ENCODE peak calls at places on chromosome 2, in five cellular contexts. M is colonic mucosa, I is K562, X is IMR-90, V is SJSA1. W is an unnamed sample. For H3K4me1, the result is how much of the 10 kb centered on the place peaks cover.

GRCh38 chr2:60629801-60630385 is 76.4 kb upstream of the BCL11A start:
- DNase-seq in M (no peak), I (no peak), X (no peak), V (no peak), W (no peak)

GRCh38 chr2:226772389-226773179 is 27.0 kb downstream of the IRS1 start:
- DNase-seq in M (no peak), I (no peak), X (peak), V (no peak), W (no peak)

GRCh38 chr2:600542-601386 is 76.4 kb downstream of the TMEM18 start:
- DNase-seq in M (no peak), I (peak), X (no peak), V (no peak), W (no peak)

GRCh38 chr2:38296381-38296780 is 80.7 kb downstream of the ATL2 start:
- DNase-seq in M (no peak), I (no peak), X (no peak), V (no peak), W (no peak)

GRCh38 chr2:63614983-63615945 is 26.5 kb downstream of the MDH1 start:
- DNase-seq in M (no peak), I (no peak), X (peak), V (peak), W (peak)

GRCh38 chr2:171960570-171960969 is 38.3 kb downstream of the HAT1 start:
- DNase-seq in M (no peak), I (no peak), X (no peak), V (no peak), W (no peak)

GRCh38 chr2:37472959-37473358 is 128.5 kb downstream of the QPCT start:
- DNase-seq in M (no peak), I (no peak), X (peak), V (peak), W (no peak)

GRCh38 chr2:203623104-203623503 is 83.3 kb upstream of the CD28 start:
- DNase-seq in M (no peak), I (no peak), X (peak), V (no peak), W (no peak)

GRCh38 chr2:20219763-20220380 is 5.1 kb downstream of the SDC1 start:
- DNase-seq in M (no peak), I (no peak), X (no peak), V (no peak), W (no peak)

GRCh38 chr2:159684796-159685195 is 27.5 kb upstream of the MARCHF7 start:
- DNase-seq in M (no peak), I (no peak), X (peak), V (no peak), W (no peak)

GRCh38 chr2:179125404-179125803 is 75.5 kb upstream of the CCDC141 start:
- DNase-seq in M (no peak), I (no peak), X (no peak), V (no peak), W (no peak)

GRCh38 chr2:96180521-96180920 is 28.1 kb downstream of the STARD7 start:
- DNase-seq in M (no peak), I (no peak), X (no peak), V (no peak), W (no peak)

GRCh38 chr2:71064754-71065621 is 3.5 kb upstream of the NAGK start:
- DNase-seq in M (no peak), I (no peak), X (peak), V (no peak), W (no peak)

GRCh38 chr2:109098251-109098920 is 30.6 kb upstream of the SH3RF3 start:
- DNase-seq in M (no peak), I (no peak), X (peak), V (no peak), W (no peak)

GRCh38 chr2:174663572-174663971 is 66.0 kb upstream of the WIPF1 start:
- DNase-seq in M (no peak), I (no peak), X (no peak), V (peak), W (no peak)

GRCh38 chr2:239271471-239272255 is 129.2 kb downstream of the HDAC4 start:
- DNase-seq in M (peak), I (no peak), X (no peak), V (peak), W (no peak)

GRCh38 chr2:6919912-6920905 is 3.0 kb downstream of the RNF144A start:
- DNase-seq in M (no peak), I (no peak), X (no peak), V (peak), W (no peak)

GRCh38 chr2:133566967-133567645 is 1.2 kb downstream of the NCKAP5 start:
- DNase-seq in M (peak), I (no peak), X (peak), V (peak), W (no peak)

GRCh38 chr2:190859347-190860297 is 21.0 kb upstream of the GLS start:
- DNase-seq in M (no peak), I (no peak), X (peak), V (peak), W (no peak)

GRCh38 chr2:180656455-180656847 is 324.0 kb upstream of the UBE2E3 start:
- DNase-seq in M (no peak), I (no peak), X (peak), V (no peak), W (no peak)

GRCh38 chr2:108194409-108195132 is 45.2 kb upstream of the SULT1C3 start:
- DNase-seq in M (no peak), I (no peak), X (no peak), V (no peak), W (peak)

GRCh38 chr2:28567076-28567471 is 71.2 kb downstream of the PLB1 start:
- DNase-seq in M (no peak), I (no peak), X (no peak), V (no peak), W (no peak)

GRCh38 chr2:240256704-240257637 is 116.5 kb upstream of the OTOS start:
- DNase-seq in M (no peak), I (no peak), X (no peak), V (peak), W (no peak)

GRCh38 chr2:10079931-10080535 is at the start of gene CYS1:
- DNase-seq in M (no peak), I (peak), X (no peak), V (peak), W (no peak)

GRCh38 chr2:201157694-201158093 is 25.2 kb upstream of the CASP10 start:
- DNase-seq in M (peak), I (no peak), X (no peak), V (no peak), W (no peak)

GRCh38 chr2:133109772-133110171 is 439.8 kb upstream of the LYPD1 start:
- DNase-seq in M (no peak), I (no peak), X (peak), V (peak), W (no peak)

GRCh38 chr2:877747-878146 is 72.9 kb upstream of the SNTG2 start:
- DNase-seq in M (peak), I (no peak), X (no peak), V (peak), W (no peak)

GRCh38 chr2:228767196-228767595 is 503.9 kb downstream of the PID1 start:
- DNase-seq in M (no peak), I (no peak), X (peak), V (no peak), W (no peak)

GRCh38 chr2:183605440-183605839 is 481.2 kb downstream of the NUP35 start:
- DNase-seq in M (no peak), I (no peak), X (no peak), V (no peak), W (no peak)

GRCh38 chr2:12440731-12441130 is 276.0 kb upstream of the TRIB2 start:
- DNase-seq in M (no peak), I (no peak), X (no peak), V (no peak), W (no peak)

GRCh38 chr2:8488001-8488738 is 193.7 kb upstream of the ID2 start:
- DNase-seq in M (no peak), I (no peak), X (no peak), V (no peak), W (no peak)

GRCh38 chr2:45696708-45697107 is 45.2 kb downstream of the PRKCE start:
- DNase-seq in M (no peak), I (no peak), X (no peak), V (no peak), W (no peak)

GRCh38 chr2:85504434-85505261 is 34.3 kb upstream of the MAT2A start:
- DNase-seq in M (no peak), I (no peak), X (peak), V (peak), W (no peak)

GRCh38 chr2:235566931-235567495 is 73.2 kb downstream of the AGAP1 start:
- DNase-seq in M (no peak), I (no peak), X (no peak), V (no peak), W (no peak)
- H3K4me1 ChIP-seq in M (under half), I (under half), X (under half), V (under half), W (under half)

GRCh38 chr2:98771771-98772521 is 41.0 kb upstream of the MGAT4A start:
- DNase-seq in M (no peak), I (no peak), X (no peak), V (no peak), W (no peak)
- H3K4me1 ChIP-seq in M (under half), I (under half), X (under half), V (under half), W (under half)

GRCh38 chr2:223724831-223725230 is 112.6 kb downstream of the AP1S3 start:
- DNase-seq in M (no peak), I (no peak), X (peak), V (no peak), W (no peak)
- H3K4me1 ChIP-seq in M (under half), I (under half), X (under half), V (under half), W (under half)

DNA sequence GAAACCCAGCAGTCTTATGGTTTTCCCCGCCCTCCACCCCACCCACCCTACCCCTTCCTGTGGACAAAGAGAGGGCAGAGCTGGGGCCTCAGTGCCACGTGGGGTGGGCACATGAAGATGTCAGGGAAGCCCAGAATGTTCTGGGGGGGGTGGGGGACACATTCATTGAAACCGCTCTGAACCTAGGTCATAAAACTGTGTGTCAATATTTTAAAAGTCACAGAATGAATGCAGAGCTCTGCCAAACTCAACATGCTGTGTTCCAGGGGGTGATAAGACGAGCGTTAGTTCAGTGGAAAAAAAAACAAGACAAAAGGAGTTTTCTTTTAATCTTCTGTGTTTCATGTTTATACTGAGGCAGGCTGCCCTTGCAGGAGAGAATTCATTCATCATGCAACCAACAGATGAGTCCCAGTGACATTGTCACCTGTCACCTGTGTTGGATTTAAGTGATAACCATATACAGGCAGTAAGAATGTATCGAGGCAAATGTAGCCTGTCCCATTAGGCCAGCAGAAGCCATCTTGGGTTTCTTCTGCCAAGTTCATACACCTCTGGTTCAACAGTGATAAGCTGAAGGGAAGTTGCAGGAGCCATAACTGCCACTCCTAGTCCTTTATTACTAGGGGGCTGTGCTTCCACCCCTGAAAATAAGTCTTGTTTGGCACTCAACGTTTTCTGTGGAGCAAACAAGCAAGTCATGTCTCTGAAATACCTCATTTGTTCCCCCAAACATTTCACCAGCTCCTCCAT is 58.3 kb upstream of the ALPP start:
- DNase-seq in M (peak), I (no peak), X (no peak), V (peak), W (no peak)
- H3K4me1 ChIP-seq in M (under half), I (under half), X (under half), V (under half), W (under half)

GRCh38 chr2:73976803-73977202 is 7.9 kb upstream of the TET3 start:
- DNase-seq in M (no peak), I (no peak), X (no peak), V (no peak), W (no peak)
- H3K4me1 ChIP-seq in M (under half), I (under half), X (under half), V (under half), W (under half)

GRCh38 chr2:197239434-197239833 is 71.1 kb downstream of the ANKRD44 start:
- DNase-seq in M (no peak), I (no peak), X (no peak), V (no peak), W (no peak)

GRCh38 chr2:197236159-197236558 is 74.4 kb downstream of the ANKRD44 start:
- DNase-seq in M (no peak), I (no peak), X (no peak), V (no peak), W (no peak)

GRCh38 chr2:197236816-197237215 is 73.8 kb downstream of the ANKRD44 start:
- DNase-seq in M (no peak), I (no peak), X (no peak), V (no peak), W (no peak)

GRCh38 chr2:197240018-197240712 is 70.4 kb downstream of the ANKRD44 start:
- DNase-seq in M (no peak), I (no peak), X (no peak), V (no peak), W (no peak)

GRCh38 chr2:197237720-197238370 is 72.7 kb downstream of the ANKRD44 start:
- DNase-seq in M (no peak), I (no peak), X (no peak), V (no peak), W (no peak)
- H3K4me1 ChIP-seq in M (under half), I (under half), X (under half), V (under half), W (under half)

GRCh38 chr2:100137877-100138570 is 4.4 kb downstream of the AFF3 start:
- DNase-seq in M (no peak), I (no peak), X (no peak), V (no peak), W (no peak)
- H3K4me1 ChIP-seq in M (under half), I (under half), X (under half), V (under half), W (under half)

GRCh38 chr2:196162586-196163180 is 8.7 kb downstream of the STK17B start:
- DNase-seq in M (no peak), I (no peak), X (no peak), V (no peak), W (no peak)

GRCh38 chr2:196159223-196159892 is 12.0 kb downstream of the STK17B start:
- DNase-seq in M (no peak), I (no peak), X (no peak), V (no peak), W (no peak)

GRCh38 chr2:196160101-196160500 is 11.3 kb downstream of the STK17B start:
- DNase-seq in M (peak), I (peak), X (peak), V (peak), W (peak)

GRCh38 chr2:196163285-196163684 is 8.1 kb downstream of the STK17B start:
- DNase-seq in M (no peak), I (no peak), X (no peak), V (no peak), W (no peak)

GRCh38 chr2:196160966-196161365 is 10.4 kb downstream of the STK17B start:
- DNase-seq in M (no peak), I (no peak), X (no peak), V (no peak), W (no peak)
- H3K4me1 ChIP-seq in M (under half), I (under half), X (under half), V (under half), W (under half)

DNA sequence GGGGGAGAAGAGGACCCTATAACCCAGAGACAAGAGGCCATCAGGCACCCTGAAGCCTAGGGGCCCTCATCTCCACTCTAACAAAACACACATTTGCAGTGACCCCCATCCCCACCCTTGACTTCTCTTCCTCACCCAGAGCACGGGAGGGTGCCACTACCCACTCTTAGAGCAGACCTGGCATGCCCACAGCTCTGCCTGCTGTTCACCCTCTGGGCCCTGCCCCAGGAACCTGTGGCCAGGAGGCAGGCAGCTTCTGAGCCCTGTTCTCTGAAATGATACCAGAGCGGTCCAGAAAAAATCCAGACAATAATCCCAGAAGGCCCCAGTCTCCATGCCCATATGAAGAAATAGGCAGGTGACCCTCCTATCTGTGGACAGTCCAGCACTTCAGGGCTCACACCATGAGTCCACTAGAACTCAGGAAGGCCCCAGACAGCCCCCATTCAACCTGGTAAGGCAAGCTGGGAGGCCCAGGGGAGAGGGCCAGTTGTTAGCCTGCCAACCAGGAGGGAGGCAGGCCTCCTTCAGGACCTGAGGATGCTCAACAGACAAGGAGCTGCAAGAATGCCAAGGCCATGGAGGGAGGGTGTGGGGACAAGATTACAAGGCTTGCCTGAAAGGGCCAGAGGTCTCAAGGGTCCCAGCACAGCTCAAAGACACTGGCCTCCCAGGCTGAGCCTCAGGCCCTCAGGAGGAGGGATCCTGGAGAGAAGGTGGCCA is 75.0 kb downstream of the TNS1 start:
- DNase-seq in M (no peak), I (no peak), X (no peak), V (no peak), W (no peak)
- H3K4me1 ChIP-seq in M (under half), I (under half), X (half or more), V (under half), W (under half)

W was measured in HAP-1.